ENCODE peak calls at places on chromosomes 6 and 20, in nine cellular contexts. One of them, this sample, is unnamed.
A peak's percentile ranks its signal among the peaks of the same experiment; 100 is the strongest.

GRCh38 chr6:10412165-10412947 is 2.5 kb downstream of the TFAP2A start:
- DNase-seq in cardiac fibroblast: peak; percentile 78
- DNase-seq in heart right ventricle: no peak
- DNase-seq in pancreas: no peak
- DNase-seq in dorsolateral prefrontal cortex: no peak
- DNase-seq in BE2C: no peak
- DNase-seq in A549: peak; percentile 92
- DNase-seq in fibroblast of the aortic adventitia: peak; percentile 89
- DNase-seq in choroid plexus epithelial cell: peak; percentile 59
- DNase-seq in this sample: no peak

GRCh38 chr6:132052096-132052495 is 100.9 kb upstream of the CCN2 start:
- DNase-seq in dorsolateral prefrontal cortex: no peak
- DNase-seq in cardiac fibroblast: no peak
- DNase-seq in heart right ventricle: no peak
- DNase-seq in BE2C: no peak
- DNase-seq in pancreas: no peak
- DNase-seq in A549: no peak
- DNase-seq in choroid plexus epithelial cell: no peak
- DNase-seq in fibroblast of the aortic adventitia: peak; percentile 69
- DNase-seq in this sample: no peak

GRCh38 chr6:12363651-12364381 is 73.7 kb downstream of the EDN1 start:
- DNase-seq in A549: peak; percentile 93
- DNase-seq in dorsolateral prefrontal cortex: no peak
- DNase-seq in BE2C: no peak
- DNase-seq in cardiac fibroblast: no peak
- DNase-seq in pancreas: peak; percentile 80
- DNase-seq in heart right ventricle: no peak
- DNase-seq in fibroblast of the aortic adventitia: no peak
- DNase-seq in choroid plexus epithelial cell: no peak
- DNase-seq in this sample: no peak

GRCh38 chr6:116101298-116101718 is 655 bp downstream of the NT5DC1 start:
- DNase-seq in A549: no peak
- DNase-seq in pancreas: no peak
- DNase-seq in dorsolateral prefrontal cortex: no peak
- DNase-seq in BE2C: no peak
- DNase-seq in fibroblast of the aortic adventitia: no peak
- DNase-seq in choroid plexus epithelial cell: no peak
- DNase-seq in heart right ventricle: peak; percentile 80
- DNase-seq in cardiac fibroblast: no peak
- DNase-seq in this sample: no peak

GRCh38 chr6:108200631-108201030 is 34.8 kb downstream of the NR2E1 start:
- DNase-seq in pancreas: no peak
- DNase-seq in A549: peak; percentile 78
- DNase-seq in BE2C: no peak
- DNase-seq in dorsolateral prefrontal cortex: no peak
- DNase-seq in cardiac fibroblast: peak; percentile 40
- DNase-seq in choroid plexus epithelial cell: peak; percentile 20
- DNase-seq in fibroblast of the aortic adventitia: peak; percentile 33
- DNase-seq in heart right ventricle: no peak
- DNase-seq in this sample: no peak

GRCh38 chr6:26420607-26421235 is 18.6 kb downstream of the BTN3A1 start:
- DNase-seq in A549: peak; percentile 59
- DNase-seq in fibroblast of the aortic adventitia: peak; percentile 33
- DNase-seq in pancreas: peak; percentile 37
- DNase-seq in dorsolateral prefrontal cortex: no peak
- DNase-seq in choroid plexus epithelial cell: peak; percentile 54
- DNase-seq in cardiac fibroblast: peak; percentile 46
- DNase-seq in BE2C: peak; percentile 51
- DNase-seq in heart right ventricle: peak; percentile 25
- DNase-seq in this sample: no peak

GRCh38 chr6:19892250-19892649 is 55.1 kb downstream of the ID4 start:
- DNase-seq in A549: no peak
- DNase-seq in BE2C: peak; percentile 11
- DNase-seq in pancreas: peak; percentile 49
- DNase-seq in heart right ventricle: no peak
- DNase-seq in choroid plexus epithelial cell: no peak
- DNase-seq in dorsolateral prefrontal cortex: no peak
- DNase-seq in fibroblast of the aortic adventitia: no peak
- DNase-seq in cardiac fibroblast: no peak
- DNase-seq in this sample: no peak

GRCh38 chr6:42766163-42766670 is 15.6 kb upstream of the BICRAL start:
- DNase-seq in A549: peak; percentile 50
- DNase-seq in BE2C: no peak
- DNase-seq in dorsolateral prefrontal cortex: no peak
- DNase-seq in heart right ventricle: no peak
- DNase-seq in choroid plexus epithelial cell: peak; percentile 63
- DNase-seq in pancreas: no peak
- DNase-seq in cardiac fibroblast: no peak
- DNase-seq in fibroblast of the aortic adventitia: peak; percentile 64
- DNase-seq in this sample: no peak

GRCh38 chr6:131694832-131695426 is 6.3 kb downstream of the OR2A4 start:
- DNase-seq in heart right ventricle: peak; percentile 54
- DNase-seq in dorsolateral prefrontal cortex: peak; percentile 48
- DNase-seq in pancreas: peak; percentile 18
- DNase-seq in A549: peak; percentile 54
- DNase-seq in cardiac fibroblast: peak; percentile 74
- DNase-seq in choroid plexus epithelial cell: peak; percentile 83
- DNase-seq in BE2C: peak; percentile 49
- DNase-seq in fibroblast of the aortic adventitia: peak; percentile 75
- DNase-seq in this sample: no peak

DNA sequence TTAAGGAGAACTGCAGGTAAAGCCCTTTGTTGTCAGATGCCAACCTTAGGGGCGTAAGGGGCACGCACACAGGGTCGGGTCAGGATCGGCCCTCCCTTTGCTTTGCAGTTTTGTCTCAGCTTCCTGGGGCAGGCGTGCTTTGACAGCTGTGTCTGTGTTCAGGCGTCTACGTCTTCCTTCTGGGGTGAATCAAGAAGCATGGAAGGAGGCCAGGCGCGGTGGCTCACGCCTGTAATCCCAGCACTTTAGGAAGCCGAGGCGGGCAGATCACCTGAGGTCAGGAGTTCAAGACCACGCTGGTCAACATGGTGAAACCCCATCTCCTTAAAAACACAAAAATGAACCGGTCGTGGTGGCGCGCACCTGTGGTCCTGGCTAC is 1.3 kb downstream of the ZGPAT start:
- DNase-seq in fibroblast of the aortic adventitia: no peak
- DNase-seq in BE2C: no peak
- DNase-seq in A549: no peak
- DNase-seq in dorsolateral prefrontal cortex: no peak
- DNase-seq in pancreas: no peak
- DNase-seq in cardiac fibroblast: no peak
- DNase-seq in choroid plexus epithelial cell: no peak
- DNase-seq in heart right ventricle: no peak
- DNase-seq in this sample: no peak
- H3K4me3 ChIP-seq in fibroblast of the aortic adventitia: peak overlapping the region; percentile 84
- H3K4me3 ChIP-seq in BE2C: peak overlapping the region; percentile 77
- H3K4me3 ChIP-seq in A549: peak overlapping the region; percentile 98
- H3K4me3 ChIP-seq in dorsolateral prefrontal cortex: peak overlapping the region; percentile 86
- H3K4me3 ChIP-seq in pancreas: peak overlapping the region; percentile 97
- H3K4me3 ChIP-seq in cardiac fibroblast: peak overlapping the region; percentile 81
- H3K4me3 ChIP-seq in choroid plexus epithelial cell: peak overlapping the region; percentile 83
- H3K4me3 ChIP-seq in heart right ventricle: peak overlapping the region; percentile 96
- H3K4me3 ChIP-seq in this sample: peak overlapping the region; percentile 77

GRCh38 chr6:17096076-17096475 is 5.8 kb upstream of the STMND1 start:
- DNase-seq in pancreas: no peak
- DNase-seq in heart right ventricle: no peak
- DNase-seq in A549: no peak
- DNase-seq in dorsolateral prefrontal cortex: no peak
- DNase-seq in choroid plexus epithelial cell: peak; percentile 27
- DNase-seq in fibroblast of the aortic adventitia: peak; percentile 15
- DNase-seq in BE2C: no peak
- DNase-seq in cardiac fibroblast: peak; percentile 26
- DNase-seq in this sample: no peak

GRCh38 chr6:17086469-17086868 is 15.4 kb upstream of the STMND1 start:
- DNase-seq in A549: peak; percentile 66
- DNase-seq in BE2C: peak; percentile 40
- DNase-seq in cardiac fibroblast: peak; percentile 82
- DNase-seq in dorsolateral prefrontal cortex: peak; percentile 56
- DNase-seq in choroid plexus epithelial cell: peak; percentile 82
- DNase-seq in heart right ventricle: peak; percentile 64
- DNase-seq in pancreas: peak; percentile 57
- DNase-seq in fibroblast of the aortic adventitia: peak; percentile 86
- DNase-seq in this sample: peak; percentile 24

GRCh38 chr6:17093692-17094091 is 8.2 kb upstream of the STMND1 start:
- DNase-seq in choroid plexus epithelial cell: no peak
- DNase-seq in BE2C: no peak
- DNase-seq in cardiac fibroblast: no peak
- DNase-seq in heart right ventricle: no peak
- DNase-seq in pancreas: no peak
- DNase-seq in dorsolateral prefrontal cortex: no peak
- DNase-seq in A549: no peak
- DNase-seq in fibroblast of the aortic adventitia: no peak
- DNase-seq in this sample: no peak

GRCh38 chr6:17088091-17088611 is 13.7 kb upstream of the STMND1 start:
- DNase-seq in pancreas: no peak
- DNase-seq in fibroblast of the aortic adventitia: no peak
- DNase-seq in cardiac fibroblast: no peak
- DNase-seq in BE2C: no peak
- DNase-seq in heart right ventricle: no peak
- DNase-seq in dorsolateral prefrontal cortex: no peak
- DNase-seq in choroid plexus epithelial cell: no peak
- DNase-seq in A549: no peak
- DNase-seq in this sample: no peak

GRCh38 chr6:17091122-17091521 is 10.7 kb upstream of the STMND1 start:
- DNase-seq in fibroblast of the aortic adventitia: peak; percentile 26
- DNase-seq in A549: no peak
- DNase-seq in dorsolateral prefrontal cortex: no peak
- DNase-seq in pancreas: no peak
- DNase-seq in heart right ventricle: no peak
- DNase-seq in choroid plexus epithelial cell: peak; percentile 55
- DNase-seq in BE2C: no peak
- DNase-seq in cardiac fibroblast: no peak
- DNase-seq in this sample: no peak
- TF ChIP-seq CTCF in fibroblast of the aortic adventitia: peak; percentile 65
- TF ChIP-seq CTCF in A549: no peak
- TF ChIP-seq CTCF in dorsolateral prefrontal cortex: peak; percentile 15
- TF ChIP-seq CTCF in pancreas: no peak
- TF ChIP-seq CTCF in heart right ventricle: no peak
- TF ChIP-seq CTCF in choroid plexus epithelial cell: peak; percentile 64
- TF ChIP-seq CTCF in BE2C: peak; percentile 22
- TF ChIP-seq CTCF in cardiac fibroblast: peak; percentile 48
- TF ChIP-seq CTCF in this sample: peak; percentile 41

DNA sequence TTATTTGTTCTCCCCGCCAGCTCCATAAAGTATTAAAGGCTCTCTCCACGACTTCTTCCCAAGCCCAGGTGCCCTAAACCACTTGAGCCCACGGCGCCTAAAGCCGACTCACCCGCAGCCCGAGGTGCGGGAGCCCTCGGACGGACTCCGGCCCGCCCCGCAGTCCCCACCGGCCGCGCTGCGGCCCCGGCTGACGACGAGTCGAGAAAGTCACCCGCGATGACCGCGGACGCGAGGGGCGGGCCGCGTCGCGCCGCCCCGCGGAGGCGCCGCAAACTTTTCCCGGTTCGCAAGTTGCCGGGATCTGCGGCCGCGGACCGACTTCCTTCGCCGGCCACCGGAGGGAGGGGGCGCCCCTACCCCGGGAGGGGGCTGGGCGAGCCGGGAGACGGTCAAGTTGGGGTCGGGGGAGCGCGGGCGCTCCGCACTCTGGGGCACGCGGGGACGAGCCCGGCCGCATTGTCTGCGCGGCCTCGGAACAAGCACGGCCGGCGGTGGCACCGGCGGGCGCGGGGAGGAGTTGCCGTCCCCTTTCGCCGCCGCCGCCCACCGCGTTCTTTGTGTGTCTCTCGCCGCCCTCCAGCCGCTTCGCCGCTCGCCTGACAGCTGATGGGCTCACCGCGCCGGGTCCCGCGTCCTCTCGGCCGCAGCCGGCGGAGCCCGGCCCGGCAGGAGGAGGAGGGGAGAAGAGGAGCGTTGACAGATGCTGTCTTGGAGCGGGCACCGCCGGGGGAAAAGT is 131.5 kb downstream of the OGFRL1 start:
- DNase-seq in choroid plexus epithelial cell: peak; percentile 35
- DNase-seq in dorsolateral prefrontal cortex: no peak
- DNase-seq in heart right ventricle: peak; percentile 66
- DNase-seq in cardiac fibroblast: peak; percentile 58
- DNase-seq in pancreas: peak; percentile 49
- DNase-seq in fibroblast of the aortic adventitia: no peak
- DNase-seq in A549: no peak
- DNase-seq in BE2C: peak; percentile 48
- DNase-seq in this sample: no peak
- H3K4me3 ChIP-seq in choroid plexus epithelial cell: peak overlapping the region; percentile 94
- H3K4me3 ChIP-seq in dorsolateral prefrontal cortex: peak overlapping the region; percentile 93
- H3K4me3 ChIP-seq in heart right ventricle: peak overlapping the region; percentile 90
- H3K4me3 ChIP-seq in cardiac fibroblast: peak overlapping the region; percentile 83
- H3K4me3 ChIP-seq in pancreas: peak overlapping the region; percentile 97
- H3K4me3 ChIP-seq in fibroblast of the aortic adventitia: peak overlapping the region; percentile 88
- H3K4me3 ChIP-seq in A549: peak overlapping the region; percentile 91
- H3K4me3 ChIP-seq in BE2C: peak overlapping the region; percentile 77
- H3K4me3 ChIP-seq in this sample: peak overlapping the region; percentile 83

GRCh38 chr6:40989204-40990179 is 49.5 kb downstream of the UNC5CL start:
- DNase-seq in BE2C: no peak
- DNase-seq in pancreas: no peak
- DNase-seq in heart right ventricle: no peak
- DNase-seq in cardiac fibroblast: no peak
- DNase-seq in A549: no peak
- DNase-seq in dorsolateral prefrontal cortex: no peak
- DNase-seq in choroid plexus epithelial cell: no peak
- DNase-seq in fibroblast of the aortic adventitia: no peak
- DNase-seq in this sample: no peak

GRCh38 chr6:40986364-40986763 is 52.7 kb downstream of the UNC5CL start:
- DNase-seq in BE2C: no peak
- DNase-seq in A549: no peak
- DNase-seq in dorsolateral prefrontal cortex: no peak
- DNase-seq in choroid plexus epithelial cell: no peak
- DNase-seq in fibroblast of the aortic adventitia: no peak
- DNase-seq in pancreas: no peak
- DNase-seq in cardiac fibroblast: no peak
- DNase-seq in heart right ventricle: no peak
- DNase-seq in this sample: no peak

GRCh38 chr6:40988634-40989033 is 50.4 kb downstream of the UNC5CL start:
- DNase-seq in dorsolateral prefrontal cortex: no peak
- DNase-seq in fibroblast of the aortic adventitia: no peak
- DNase-seq in cardiac fibroblast: no peak
- DNase-seq in heart right ventricle: no peak
- DNase-seq in BE2C: no peak
- DNase-seq in choroid plexus epithelial cell: no peak
- DNase-seq in A549: peak; percentile 22
- DNase-seq in pancreas: no peak
- DNase-seq in this sample: no peak

GRCh38 chr6:40986871-40987270 is 52.1 kb downstream of the UNC5CL start:
- DNase-seq in dorsolateral prefrontal cortex: no peak
- DNase-seq in choroid plexus epithelial cell: no peak
- DNase-seq in cardiac fibroblast: no peak
- DNase-seq in heart right ventricle: no peak
- DNase-seq in fibroblast of the aortic adventitia: no peak
- DNase-seq in BE2C: no peak
- DNase-seq in pancreas: no peak
- DNase-seq in A549: no peak
- DNase-seq in this sample: no peak

DNA sequence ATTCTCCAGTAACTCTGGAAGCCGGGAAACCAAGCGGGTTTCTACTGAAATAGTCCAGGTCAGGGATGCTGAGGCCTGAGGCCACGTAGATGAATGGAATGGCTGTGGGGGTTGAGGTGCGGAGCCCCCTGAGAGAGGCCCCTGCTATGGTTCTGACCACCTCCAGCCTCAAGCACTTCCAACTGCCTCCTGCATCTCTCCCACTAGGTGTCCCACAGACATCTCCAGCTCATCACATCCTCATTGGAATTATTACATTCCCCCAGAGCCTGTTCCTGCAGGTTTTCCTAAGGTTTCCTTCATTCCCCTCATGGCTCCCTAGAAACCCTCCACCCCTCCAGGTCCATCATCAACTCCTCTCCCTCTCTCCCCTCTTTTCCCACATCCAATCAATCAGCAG is 48.7 kb downstream of the UNC5CL start:
- DNase-seq in A549: no peak
- DNase-seq in dorsolateral prefrontal cortex: no peak
- DNase-seq in choroid plexus epithelial cell: no peak
- DNase-seq in pancreas: no peak
- DNase-seq in BE2C: no peak
- DNase-seq in heart right ventricle: no peak
- DNase-seq in fibroblast of the aortic adventitia: no peak
- DNase-seq in cardiac fibroblast: no peak
- DNase-seq in this sample: no peak
- TF ChIP-seq CTCF in A549: no peak
- TF ChIP-seq CTCF in dorsolateral prefrontal cortex: no peak
- TF ChIP-seq CTCF in choroid plexus epithelial cell: peak; percentile 20
- TF ChIP-seq CTCF in pancreas: no peak
- TF ChIP-seq CTCF in BE2C: peak; percentile 28
- TF ChIP-seq CTCF in heart right ventricle: no peak
- TF ChIP-seq CTCF in fibroblast of the aortic adventitia: no peak
- TF ChIP-seq CTCF in cardiac fibroblast: no peak
- TF ChIP-seq CTCF in this sample: peak; percentile 18

This sample was measured in AG04449.